ENCODE peak calls at places on chromosomes 11 and 22, in eight cellular contexts. T is esophagus squamous epithelium, K is tibial nerve, P is stomach, E is sigmoid colon, L is spleen, B is body of pancreas, Y is HepG2. D is an unnamed sample.

GRCh38 chr11:10288881-10289764 is 4.9 kb downstream of the SBF2 start:
- DNase-seq in Y (peak; percentile 86), K (no peak), P (no peak), B (no peak), E (no peak), L (peak; percentile 74), T (no peak), D (no peak)

GRCh38 chr11:63845911-63846310 is 7.0 kb downstream of the MARK2 start:
- DNase-seq in B (no peak), E (no peak), P (no peak), Y (no peak), L (no peak), K (no peak), T (no peak), D (no peak)

GRCh38 chr11:24635588-24636290 is 138.9 kb downstream of the LUZP2 start:
- DNase-seq in Y (no peak), P (no peak), T (no peak), K (no peak), L (no peak), B (no peak), E (no peak), D (no peak)

GRCh38 chr11:113664069-113664980 is 41.8 kb downstream of the TMPRSS5 start:
- DNase-seq in B (no peak), E (no peak), L (no peak), K (no peak), P (no peak), T (no peak), Y (peak; percentile 18), D (peak; percentile 20)

GRCh38 chr22:20628081-20628939 is 120.9 kb downstream of the MED15 start:
- DNase-seq in Y (no peak), B (no peak), K (no peak), P (no peak), L (no peak), T (no peak), E (no peak), D (no peak)

GRCh38 chr11:85663080-85663729 is 1.7 kb downstream of the CREBZF start:
- DNase-seq in B (no peak), L (no peak), E (no peak), K (no peak), T (no peak), Y (no peak), P (no peak), D (peak; percentile 44)

GRCh38 chr11:11973361-11973800 is 35.0 kb downstream of the DKK3 start:
- DNase-seq in Y (no peak), B (no peak), E (peak; percentile 88), T (no peak), K (peak; percentile 59), L (no peak), P (peak; percentile 74), D (no peak)

GRCh38 chr11:12235549-12235944 is 125.2 kb downstream of the MICAL2 start:
- DNase-seq in T (no peak), P (no peak), E (no peak), K (no peak), Y (peak; percentile 69), L (no peak), B (no peak), D (peak; percentile 23)

GRCh38 chr11:17722000-17722643 is 2.8 kb downstream of the MYOD1 start:
- DNase-seq in T (no peak), P (no peak), K (no peak), B (no peak), Y (no peak), E (no peak), L (no peak), D (no peak)

GRCh38 chr11:134514354-134514951 is 102.4 kb upstream of the B3GAT1 start:
- DNase-seq in K (no peak), Y (no peak), P (peak; percentile 24), E (peak; percentile 56), T (no peak), B (peak; percentile 7), L (peak; percentile 69), D (no peak)

GRCh38 chr22:36369004-36369921 is 18.5 kb downstream of the MYH9 start:
- DNase-seq in P (no peak), L (no peak), E (no peak), Y (no peak), T (no peak), K (no peak), B (peak; percentile 16), D (peak; percentile 54)

GRCh38 chr11:2930705-2931415 is 1.6 kb upstream of the PHLDA2 start:
- DNase-seq in L (peak; percentile 89), K (no peak), P (peak; percentile 91), Y (peak; percentile 68), E (peak; percentile 71), T (no peak), B (peak; percentile 88), D (peak; percentile 26)

GRCh38 chr22:45105281-45105700 is 58.4 kb upstream of the NUP50 start:
- DNase-seq in L (no peak), T (no peak), K (no peak), E (no peak), P (no peak), B (no peak), Y (peak; percentile 35), D (no peak)

GRCh38 chr11:64765291-64765803 is 5.6 kb upstream of the PYGM start:
- DNase-seq in Y (no peak), K (no peak), P (no peak), L (peak; percentile 79), B (no peak), T (no peak), E (no peak), D (no peak)

GRCh38 chr11:22634897-22635629 is 9.4 kb upstream of the FANCF start:
- DNase-seq in E (no peak), P (no peak), K (no peak), T (no peak), L (peak; percentile 40), Y (peak; percentile 96), B (peak; percentile 23), D (peak; percentile 58)

DNA sequence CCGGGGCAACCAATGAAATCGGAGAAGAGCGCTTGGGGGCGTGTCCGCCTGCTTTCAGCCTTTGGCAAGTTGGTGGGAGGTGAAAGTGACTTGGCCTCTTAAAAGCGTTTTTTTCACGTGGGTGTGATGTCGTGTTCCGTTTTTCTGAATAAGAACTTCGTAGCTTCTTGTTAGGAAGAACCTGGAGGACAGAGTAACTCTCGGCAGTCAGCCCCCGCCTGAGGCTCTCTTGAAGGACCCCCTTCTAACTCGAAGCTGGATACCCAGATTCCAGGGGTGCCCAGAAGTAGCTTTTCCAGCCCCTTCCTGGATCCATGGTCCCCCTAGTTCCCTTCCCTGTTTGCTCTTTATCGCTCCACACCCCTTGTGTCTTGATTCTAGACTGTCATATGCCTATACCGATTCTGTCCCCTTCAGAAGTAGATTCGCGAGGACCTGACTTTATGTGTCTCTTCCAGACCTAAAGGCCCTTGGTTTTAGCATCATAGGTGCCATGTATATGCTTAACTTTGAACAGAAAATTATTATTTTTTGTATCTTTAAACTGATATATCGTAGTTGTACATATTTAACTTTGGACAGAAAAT is 915 bp upstream of the OSBP start:
- DNase-seq in E (no peak), T (no peak), L (peak; percentile 98), P (no peak), K (no peak), B (no peak), Y (peak; percentile 6), D (no peak)
- TF ChIP-seq POLR2A in E (peak; percentile 21), T (no peak), L (no peak), P (no peak), K (peak; percentile 65), B (peak; percentile 71), Y (peak; percentile 72), D (peak; percentile 45)

DNA sequence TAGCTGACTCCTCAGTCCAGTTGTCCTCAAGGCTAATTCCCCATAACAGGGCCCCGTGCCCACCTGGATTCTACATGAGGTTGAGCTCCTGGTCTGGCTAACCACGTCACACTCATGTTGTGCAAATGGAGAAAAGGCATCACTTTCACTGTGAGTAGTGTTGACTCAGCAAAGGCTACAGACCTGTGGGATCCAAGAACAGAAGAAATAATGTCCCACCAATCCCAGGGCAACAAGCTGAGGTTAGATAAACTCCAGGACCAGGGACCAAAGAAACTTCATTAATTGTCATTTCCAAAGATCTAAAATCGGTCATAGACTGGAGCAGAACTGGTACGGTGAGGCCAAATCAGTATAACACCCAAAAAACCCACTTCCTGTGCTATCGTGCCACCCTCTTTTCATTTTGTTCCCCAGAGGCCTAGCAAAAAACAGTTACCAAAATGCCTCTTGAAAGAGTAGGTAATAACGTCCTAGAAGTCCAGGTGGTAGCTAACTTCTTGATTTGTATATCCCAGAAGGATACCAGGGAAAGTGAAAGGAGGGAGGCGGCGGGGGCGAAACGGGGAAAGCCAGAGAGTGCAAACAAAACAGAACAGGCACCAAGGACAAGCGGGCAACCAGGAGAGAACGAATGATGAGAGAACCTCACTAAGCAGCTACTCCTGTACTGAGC is 1.4 kb downstream of the PCSK7 start:
- DNase-seq in E (peak; percentile 58), B (no peak), L (no peak), T (no peak), P (no peak), Y (no peak), K (no peak), D (no peak)
- TF ChIP-seq POLR2A in E (no peak), B (no peak), L (no peak), T (no peak), P (no peak), Y (no peak), K (no peak), D (no peak)

DNA sequence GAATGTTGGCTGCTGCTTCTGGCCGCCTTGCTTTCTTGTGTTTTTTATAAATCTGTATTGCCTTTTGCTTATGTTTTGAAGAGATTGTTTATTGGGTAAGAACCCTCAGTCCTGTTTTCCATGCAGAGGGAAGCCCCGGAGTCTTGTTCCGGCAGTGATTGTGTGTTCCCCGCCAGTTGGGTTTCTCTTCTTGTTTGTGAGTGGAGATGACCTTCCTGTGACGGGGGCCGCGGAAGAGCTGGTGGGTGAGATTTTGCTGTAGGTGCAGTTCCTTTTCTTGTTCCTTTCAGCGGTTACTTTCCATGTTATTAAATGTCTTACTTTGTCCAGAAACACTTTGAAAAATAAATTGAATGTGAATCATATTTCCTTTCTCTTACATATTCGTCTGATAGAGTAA is 8.3 kb downstream of the TBC1D22A start:
- DNase-seq in E (no peak), T (no peak), K (no peak), B (no peak), Y (no peak), L (peak; percentile 86), P (no peak), D (no peak)
- TF ChIP-seq POLR2A in E (no peak), T (no peak), K (no peak), B (no peak), Y (no peak), L (no peak), P (no peak), D (no peak)

GRCh38 chr11:1307998-1308744 is 1.3 kb downstream of the TOLLIP start:
- DNase-seq in Y (no peak), P (peak; percentile 53), K (no peak), T (no peak), L (peak; percentile 76), E (no peak), B (peak; percentile 67), D (no peak)

GRCh38 chr11:1310772-1311468 is 1.5 kb upstream of the TOLLIP start:
- DNase-seq in P (no peak), K (no peak), Y (no peak), T (no peak), B (no peak), L (peak; percentile 89), E (no peak), D (no peak)

GRCh38 chr11:1308745-1309497 is 511 bp downstream of the TOLLIP start:
- DNase-seq in T (no peak), P (no peak), Y (no peak), L (no peak), E (no peak), B (no peak), K (no peak), D (no peak)

GRCh38 chr11:1310315-1310687 is 869 bp upstream of the TOLLIP start:
- DNase-seq in E (no peak), P (no peak), L (no peak), Y (no peak), B (no peak), T (no peak), K (no peak), D (no peak)

GRCh38 chr11:1309498-1310314 is at the start of gene TOLLIP:
- DNase-seq in T (peak; percentile 69), B (peak; percentile 95), E (peak; percentile 98), P (peak; percentile 97), K (peak; percentile 90), Y (peak; percentile 82), L (peak; percentile 99), D (peak; percentile 98)
- TF ChIP-seq POLR2A in T (no peak), B (peak; percentile 90), E (peak; percentile 76), P (no peak), K (peak; percentile 96), Y (no peak), L (peak; percentile 55), D (peak; percentile 85)